ENCODE peak calls at places on chromosomes 11 and 22, in five cellular contexts. J, A, K, G and W are unnamed samples.

GRCh38 chr11:34601609-34602008 is 19.3 kb upstream of the EHF start:
- DNase-seq in J (no peak), A (no peak), K (no peak), G (no peak), W (no peak)

GRCh38 chr22:30024231-30024630 is 56.0 kb upstream of the HORMAD2 start:
- DNase-seq in J (no peak), A (no peak), K (no peak), G (no peak), W (no peak)

GRCh38 chr22:30290679-30291333 is 1.5 kb upstream of the CASTOR1 start:
- DNase-seq in J (peak), A (no peak), K (peak), G (no peak), W (no peak)

GRCh38 chr22:36806824-36807223 is 10.0 kb downstream of the PVALB start:
- DNase-seq in J (no peak), A (no peak), K (no peak), G (no peak), W (no peak)

GRCh38 chr11:133163463-133164419 is 368.6 kb downstream of the OPCML start:
- DNase-seq in J (no peak), A (no peak), K (no peak), G (no peak), W (no peak)

GRCh38 chr22:37089451-37089850 is 20.1 kb downstream of the TMPRSS6 start:
- DNase-seq in J (no peak), A (no peak), K (no peak), G (no peak), W (no peak)

GRCh38 chr11:23236846-23237550 is 376.7 kb upstream of the CCDC179 start:
- DNase-seq in J (no peak), A (no peak), K (peak), G (no peak), W (no peak)

GRCh38 chr11:111448420-111448819 is 63.8 kb downstream of the BTG4 start:
- DNase-seq in J (no peak), A (no peak), K (no peak), G (no peak), W (no peak)

GRCh38 chr22:42283288-42284229 is 13.1 kb upstream of the TCF20 start:
- DNase-seq in J (no peak), A (peak), K (no peak), G (no peak), W (peak)

GRCh38 chr22:20172038-20172613 is 21.3 kb upstream of the CCDC188 start:
- DNase-seq in J (no peak), A (no peak), K (no peak), G (no peak), W (no peak)

GRCh38 chr11:20671856-20672546 is 2.6 kb downstream of the NELL1 start:
- DNase-seq in J (no peak), A (no peak), K (no peak), G (no peak), W (no peak)

GRCh38 chr11:65063532-65063931 is 5.2 kb upstream of the NAALADL1 start:
- DNase-seq in J (no peak), A (no peak), K (no peak), G (no peak), W (no peak)

GRCh38 chr22:43555561-43556515 is 144.0 kb downstream of the MPPED1 start:
- DNase-seq in J (no peak), A (no peak), K (no peak), G (no peak), W (no peak)

GRCh38 chr11:121437018-121437685 is 15.0 kb upstream of the SORL1 start:
- DNase-seq in J (no peak), A (no peak), K (peak), G (no peak), W (no peak)

GRCh38 chr11:133983660-133984316 is 27.0 kb upstream of the IGSF9B start:
- DNase-seq in J (no peak), A (no peak), K (no peak), G (no peak), W (no peak)

GRCh38 chr11:114075891-114076441 is 16.5 kb downstream of the ZBTB16 start:
- DNase-seq in J (no peak), A (no peak), K (peak), G (no peak), W (no peak)

GRCh38 chr11:86246293-86246675 is 1.7 kb downstream of the EED start:
- DNase-seq in J (no peak), A (no peak), K (no peak), G (no peak), W (no peak)

GRCh38 chr22:42399315-42400271 is 32.6 kb downstream of the NFAM1 start:
- DNase-seq in J (no peak), A (no peak), K (no peak), G (no peak), W (peak)